ENCODE peak calls at places on chromosome 22, in six cellular contexts. W, A, Z, I, O and U are unnamed samples.
A peak's percentile ranks its signal among the peaks of the same experiment; 100 is the strongest.

GRCh38 chr22:42769574-42770447 is 49.1 kb upstream of the A4GALT start:
- DNase-seq in W (no peak), Z (peak; percentile 41), A (peak; percentile 82), I (peak; percentile 22), O (peak; percentile 82), U (peak; percentile 86)

GRCh38 chr22:48827228-48827810 is 1000.4 kb downstream of the BRD1 start:
- DNase-seq in I (no peak), O (no peak), W (peak; percentile 30), Z (no peak), A (peak; percentile 1), U (no peak)

GRCh38 chr22:38046070-38046748 is 11.0 kb upstream of the PICK1 start:
- DNase-seq in O (no peak), W (no peak), I (no peak), A (no peak), Z (no peak), U (no peak)

GRCh38 chr22:25882366-25882765 is 140.4 kb downstream of the MYO18B start:
- DNase-seq in O (no peak), W (no peak), I (no peak), A (no peak), Z (no peak), U (no peak)

GRCh38 chr22:38298312-38299000 is 18.8 kb downstream of the CSNK1E start:
- DNase-seq in I (no peak), A (peak; percentile 75), O (no peak), W (no peak), Z (no peak), U (peak; percentile 39)

GRCh38 chr22:20128902-20129746 is 2.5 kb upstream of the ZDHHC8 start:
- DNase-seq in Z (peak; percentile 35), A (peak; percentile 42), W (peak; percentile 21), O (no peak), I (no peak), U (peak; percentile 48)

GRCh38 chr22:23828800-23829680 is 9.8 kb downstream of the DERL3 start:
- DNase-seq in O (no peak), A (no peak), I (no peak), Z (no peak), W (no peak), U (no peak)

GRCh38 chr22:46405925-46406324 is 70.4 kb downstream of the TRMU start:
- DNase-seq in Z (no peak), O (no peak), W (no peak), A (no peak), I (no peak), U (no peak)

GRCh38 chr22:21780259-21780658 is 44.7 kb upstream of the YPEL1 start:
- DNase-seq in O (no peak), I (no peak), A (no peak), Z (no peak), W (no peak), U (no peak)

GRCh38 chr22:38730411-38730871 is 24.7 kb downstream of the GTPBP1 start:
- DNase-seq in I (no peak), A (no peak), O (no peak), Z (no peak), W (no peak), U (no peak)

GRCh38 chr22:38754247-38755154 is 1.3 kb downstream of the SUN2 start:
- DNase-seq in W (no peak), O (peak; percentile 73), Z (peak; percentile 74), A (no peak), I (no peak), U (peak; percentile 90)